ENCODE peak calls at places on chromosomes 13 and 19, in six cellular contexts. One of them, this sample, is unnamed.

GRCh38 chr13:72435251-72435650 is 292.2 kb downstream of the MZT1 start:
- DNase-seq in GM12878: no peak
- DNase-seq in A549: no peak
- DNase-seq in HCT116: no peak
- DNase-seq in SK-N-SH: no peak
- DNase-seq in K562: no peak
- DNase-seq in this sample: no peak

GRCh38 chr19:17775245-17775927 is 19.6 kb upstream of the B3GNT3 start:
- DNase-seq in GM12878: no peak
- DNase-seq in A549: no peak
- DNase-seq in HCT116: no peak
- DNase-seq in SK-N-SH: peak; percentile 76
- DNase-seq in K562: peak; percentile 85
- DNase-seq in this sample: peak; percentile 85

GRCh38 chr13:24141333-24141910 is 19.1 kb upstream of the SPATA13 start:
- DNase-seq in GM12878: no peak
- DNase-seq in A549: no peak
- DNase-seq in HCT116: no peak
- DNase-seq in SK-N-SH: no peak
- DNase-seq in K562: no peak
- DNase-seq in this sample: no peak

GRCh38 chr13:108084840-108085239 is 130.5 kb downstream of the LIG4 start:
- DNase-seq in GM12878: no peak
- DNase-seq in A549: no peak
- DNase-seq in HCT116: no peak
- DNase-seq in SK-N-SH: no peak
- DNase-seq in K562: no peak
- DNase-seq in this sample: no peak

GRCh38 chr19:17721821-17722220 is 2.5 kb downstream of the MAP1S start:
- DNase-seq in GM12878: no peak
- DNase-seq in A549: no peak
- DNase-seq in HCT116: no peak
- DNase-seq in SK-N-SH: no peak
- DNase-seq in K562: no peak
- DNase-seq in this sample: no peak

GRCh38 chr19:51460164-51460992 is 2.1 kb upstream of the SIGLEC8 start:
- DNase-seq in GM12878: no peak
- DNase-seq in A549: no peak
- DNase-seq in HCT116: no peak
- DNase-seq in SK-N-SH: peak; percentile 58
- DNase-seq in K562: peak; percentile 78
- DNase-seq in this sample: peak; percentile 77

GRCh38 chr13:96822900-96823299 is 171.4 kb downstream of the OXGR1 start:
- DNase-seq in GM12878: no peak
- DNase-seq in A549: peak; percentile 4
- DNase-seq in HCT116: peak; percentile 54
- DNase-seq in SK-N-SH: peak; percentile 37
- DNase-seq in K562: peak; percentile 17
- DNase-seq in this sample: peak; percentile 70

GRCh38 chr13:39106216-39106995 is 68.2 kb downstream of the NHLRC3 start:
- DNase-seq in GM12878: no peak
- DNase-seq in A549: no peak
- DNase-seq in HCT116: no peak
- DNase-seq in SK-N-SH: no peak
- DNase-seq in K562: no peak
- DNase-seq in this sample: no peak

GRCh38 chr13:110369400-110369799 is 62.3 kb downstream of the COL4A2 start:
- DNase-seq in GM12878: no peak
- DNase-seq in A549: no peak
- DNase-seq in HCT116: no peak
- DNase-seq in SK-N-SH: no peak
- DNase-seq in K562: no peak
- DNase-seq in this sample: no peak

GRCh38 chr13:21399741-21400140 is 59.4 kb downstream of the ZDHHC20 start:
- DNase-seq in GM12878: no peak
- DNase-seq in A549: no peak
- DNase-seq in HCT116: peak; percentile 28
- DNase-seq in SK-N-SH: no peak
- DNase-seq in K562: no peak
- DNase-seq in this sample: no peak

GRCh38 chr13:102091231-102091630 is 310.6 kb downstream of the FGF14 start:
- DNase-seq in GM12878: no peak
- DNase-seq in A549: no peak
- DNase-seq in HCT116: peak; percentile 4
- DNase-seq in SK-N-SH: no peak
- DNase-seq in K562: no peak
- DNase-seq in this sample: peak; percentile 90

GRCh38 chr19:48379058-48379457 is 12.3 kb downstream of the KDELR1 start:
- DNase-seq in GM12878: no peak
- DNase-seq in A549: no peak
- DNase-seq in HCT116: no peak
- DNase-seq in SK-N-SH: no peak
- DNase-seq in K562: no peak
- DNase-seq in this sample: no peak

GRCh38 chr13:38223093-38223492 is 126.6 kb upstream of the UFM1 start:
- DNase-seq in GM12878: no peak
- DNase-seq in A549: no peak
- DNase-seq in HCT116: no peak
- DNase-seq in SK-N-SH: no peak
- DNase-seq in K562: peak; percentile 12
- DNase-seq in this sample: peak; percentile 72

GRCh38 chr19:48403606-48404005 is 10.1 kb downstream of the GRIN2D start:
- DNase-seq in GM12878: no peak
- DNase-seq in A549: no peak
- DNase-seq in HCT116: no peak
- DNase-seq in SK-N-SH: peak; percentile 91
- DNase-seq in K562: peak; percentile 70
- DNase-seq in this sample: peak; percentile 93

GRCh38 chr13:44618326-44618725 is 42.2 kb upstream of the TSC22D1 start:
- DNase-seq in GM12878: no peak
- DNase-seq in A549: no peak
- DNase-seq in HCT116: no peak
- DNase-seq in SK-N-SH: no peak
- DNase-seq in K562: no peak
- DNase-seq in this sample: no peak

GRCh38 chr19:2949939-2950285 is 5.1 kb upstream of the ZNF77 start:
- DNase-seq in GM12878: no peak
- DNase-seq in A549: peak; percentile 47
- DNase-seq in HCT116: no peak
- DNase-seq in SK-N-SH: peak; percentile 72
- DNase-seq in K562: peak; percentile 98
- DNase-seq in this sample: peak; percentile 65

GRCh38 chr19:511101-511841 is 4.0 kb downstream of the TPGS1 start:
- DNase-seq in GM12878: no peak
- DNase-seq in A549: no peak
- DNase-seq in HCT116: peak; percentile 83
- DNase-seq in SK-N-SH: no peak
- DNase-seq in K562: no peak
- DNase-seq in this sample: no peak

GRCh38 chr19:30003862-30004261 is 61.8 kb downstream of the URI1 start:
- DNase-seq in GM12878: no peak
- DNase-seq in A549: no peak
- DNase-seq in HCT116: no peak
- DNase-seq in SK-N-SH: no peak
- DNase-seq in K562: no peak
- DNase-seq in this sample: no peak

DNA sequence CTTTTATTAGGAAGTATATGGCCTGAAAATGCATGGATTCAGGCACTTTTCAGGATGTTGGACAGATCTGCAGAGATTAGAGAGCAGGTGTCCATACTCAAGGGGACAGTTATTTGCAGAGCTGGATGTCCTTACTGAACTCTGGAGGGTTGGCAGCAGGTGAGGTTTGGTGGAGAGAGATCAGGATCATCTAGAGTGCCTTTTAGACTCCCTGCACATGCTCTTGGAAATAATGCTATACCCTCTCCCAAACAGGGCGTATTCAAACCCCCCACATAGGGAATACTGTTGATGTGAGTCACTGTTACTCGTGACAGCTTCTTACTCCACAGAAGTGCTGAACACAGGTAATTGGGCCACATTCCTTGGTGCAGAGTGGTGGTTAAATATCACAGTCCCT is 725.7 kb upstream of the SGCG start:
- DNase-seq in GM12878: no peak
- DNase-seq in A549: no peak
- DNase-seq in HCT116: no peak
- DNase-seq in SK-N-SH: no peak
- DNase-seq in K562: no peak
- DNase-seq in this sample: no peak
- H3K4me2 ChIP-seq in GM12878: no peak overlapping the region
- H3K4me2 ChIP-seq in A549: no peak overlapping the region
- H3K4me2 ChIP-seq in HCT116: no peak overlapping the region
- H3K4me2 ChIP-seq in SK-N-SH: no peak overlapping the region
- H3K4me2 ChIP-seq in K562: no peak overlapping the region
- H3K4me2 ChIP-seq in this sample: no peak overlapping the region

GRCh38 chr19:10532457-10532856 is 11.2 kb upstream of the ATG4D start:
- DNase-seq in GM12878: no peak
- DNase-seq in A549: no peak
- DNase-seq in HCT116: no peak
- DNase-seq in SK-N-SH: no peak
- DNase-seq in K562: no peak
- DNase-seq in this sample: no peak
- TF ChIP-seq REST in GM12878: no peak
- TF ChIP-seq REST in A549: no peak
- TF ChIP-seq REST in HCT116: no peak
- TF ChIP-seq REST in SK-N-SH: no peak
- TF ChIP-seq REST in K562: no peak
- TF ChIP-seq REST in this sample: no peak

DNA sequence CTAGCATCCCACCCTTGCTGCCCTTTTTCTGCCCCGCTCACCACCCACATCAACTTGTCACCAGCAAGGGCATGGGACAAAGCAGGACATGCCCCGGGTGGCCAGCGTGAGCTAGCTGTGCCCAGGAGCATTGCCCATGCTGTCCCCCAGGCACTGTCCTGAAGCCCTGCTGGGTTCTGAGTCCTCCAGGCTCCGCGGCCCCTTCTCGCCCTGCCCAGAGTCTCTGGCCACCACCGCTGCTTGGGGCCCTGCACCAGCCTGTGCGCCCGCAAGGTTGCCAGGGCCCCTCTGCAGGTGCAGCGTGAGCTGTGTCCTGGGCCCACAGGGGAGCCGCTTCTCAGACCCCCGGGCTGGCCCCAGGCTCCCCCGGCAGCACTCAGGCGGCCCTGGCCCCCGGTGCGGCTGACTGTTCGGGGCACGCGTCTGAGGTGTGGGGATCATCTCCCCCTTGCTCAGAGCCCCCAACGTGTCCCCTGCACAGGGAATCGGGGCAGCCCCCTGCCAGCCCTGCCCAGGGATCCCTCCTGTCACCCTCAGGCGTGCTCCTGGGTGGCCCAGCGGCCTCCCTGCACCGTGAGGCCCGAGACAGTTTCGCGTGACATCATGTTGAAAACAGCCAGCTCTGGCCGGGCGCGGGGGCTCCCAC is 4.1 kb downstream of the CSNK1G2 start:
- DNase-seq in GM12878: no peak
- DNase-seq in A549: no peak
- DNase-seq in HCT116: no peak
- DNase-seq in SK-N-SH: no peak
- DNase-seq in K562: no peak
- DNase-seq in this sample: no peak
- TF ChIP-seq CTCF in GM12878: no peak
- TF ChIP-seq CTCF in A549: no peak
- TF ChIP-seq CTCF in HCT116: no peak
- TF ChIP-seq CTCF in SK-N-SH: no peak
- TF ChIP-seq CTCF in K562: no peak
- TF ChIP-seq CTCF in this sample: no peak

GRCh38 chr19:54168174-54168917 is 4.6 kb downstream of the TMC4 start:
- DNase-seq in GM12878: no peak
- DNase-seq in A549: peak; percentile 95
- DNase-seq in HCT116: peak; percentile 69
- DNase-seq in SK-N-SH: peak; percentile 97
- DNase-seq in K562: peak; percentile 94
- DNase-seq in this sample: peak; percentile 97
- H3K4me2 ChIP-seq in GM12878: peak overlapping the region; percentile 50
- H3K4me2 ChIP-seq in A549: peak overlapping the region; percentile 51
- H3K4me2 ChIP-seq in HCT116: peak overlapping the region; percentile 54
- H3K4me2 ChIP-seq in SK-N-SH: no peak overlapping the region
- H3K4me2 ChIP-seq in K562: peak overlapping the region; percentile 21
- H3K4me2 ChIP-seq in this sample: peak overlapping the region; percentile 71

DNA sequence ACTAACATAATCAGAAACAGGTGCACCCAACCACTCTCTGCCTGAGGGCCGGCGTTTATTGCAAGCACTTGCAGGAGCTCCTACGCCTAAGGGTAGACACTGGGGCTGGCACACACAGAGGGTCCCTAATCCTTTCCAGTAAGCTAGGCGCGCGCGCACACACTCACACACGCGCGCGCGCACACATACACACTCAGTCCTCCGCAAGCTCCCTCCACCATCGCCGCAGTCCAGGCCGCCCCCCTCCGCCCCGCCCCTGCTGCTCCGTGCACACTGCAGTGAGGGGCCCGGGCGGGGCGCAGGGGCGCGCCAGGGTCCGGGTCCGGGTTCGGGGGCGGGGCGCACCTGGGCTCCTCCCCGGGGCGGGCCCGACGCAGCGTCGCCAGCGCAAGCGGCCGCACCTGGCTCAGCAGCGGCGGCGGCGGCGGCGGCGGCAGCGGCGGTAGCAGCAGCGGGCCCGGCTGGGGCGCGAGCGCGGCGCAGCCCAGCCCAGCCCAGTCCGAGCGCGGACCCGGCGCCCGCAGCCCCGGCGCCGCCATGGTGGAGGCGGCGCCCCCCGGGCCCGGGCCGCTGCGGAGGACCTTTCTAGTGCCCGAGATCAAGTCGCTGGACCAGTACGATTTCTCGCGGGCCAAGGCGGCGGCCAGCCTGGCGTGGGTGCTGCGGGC is at the start of gene CAMSAP3:
- DNase-seq in GM12878: no peak
- DNase-seq in A549: peak; percentile 17
- DNase-seq in HCT116: no peak
- DNase-seq in SK-N-SH: peak; percentile 90
- DNase-seq in K562: peak; percentile 54
- DNase-seq in this sample: peak; percentile 89
- TF ChIP-seq REST in GM12878: no peak
- TF ChIP-seq REST in A549: no peak
- TF ChIP-seq REST in HCT116: no peak
- TF ChIP-seq REST in SK-N-SH: no peak
- TF ChIP-seq REST in K562: no peak
- TF ChIP-seq REST in this sample: no peak

DNA sequence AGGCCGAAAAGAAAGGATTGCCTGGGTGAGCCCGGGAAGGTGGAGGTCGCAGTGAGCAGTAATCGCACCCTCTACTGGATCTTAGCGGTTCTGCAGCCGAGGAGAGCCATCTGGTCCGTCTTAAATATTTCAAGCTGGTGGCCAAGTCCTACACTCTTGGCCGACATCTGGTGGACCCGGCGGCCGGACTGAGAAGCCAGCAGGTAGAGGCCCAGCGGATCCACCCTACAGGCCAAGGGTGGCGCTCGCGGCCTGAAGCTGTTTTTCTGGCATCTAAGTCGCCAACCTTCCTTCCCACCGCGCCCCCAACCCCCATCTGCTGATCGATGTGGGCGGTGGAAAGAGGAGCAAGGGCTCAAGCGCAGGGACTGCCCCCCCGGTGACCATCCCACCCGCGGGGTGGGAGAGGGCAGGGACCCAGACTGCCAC is 46.5 kb upstream of the ZNF730 start:
- DNase-seq in GM12878: no peak
- DNase-seq in A549: no peak
- DNase-seq in HCT116: no peak
- DNase-seq in SK-N-SH: peak; percentile 73
- DNase-seq in K562: peak; percentile 35
- DNase-seq in this sample: peak; percentile 86
- TF ChIP-seq CTCF in GM12878: no peak
- TF ChIP-seq CTCF in A549: no peak
- TF ChIP-seq CTCF in HCT116: no peak
- TF ChIP-seq CTCF in SK-N-SH: peak; percentile 55
- TF ChIP-seq CTCF in K562: no peak
- TF ChIP-seq CTCF in this sample: peak; percentile 67